ENCODE peak calls at places on chromosome 18, in five cellular contexts. One of them, this sample, is unnamed.

GRCh38 chr18:2883137-2883671 is 36.4 kb downstream of the EMILIN2 start:
- DNase-seq in C1 segment of cervical spinal cord: no peak
- DNase-seq in breast epithelium: no peak
- DNase-seq in SW 1271: no peak
- DNase-seq in ELR: no peak
- DNase-seq in this sample: no peak

GRCh38 chr18:57748770-57749603 is 54.1 kb downstream of the ATP8B1 start:
- DNase-seq in ELR: peak; percentile 64
- DNase-seq in C1 segment of cervical spinal cord: no peak
- DNase-seq in breast epithelium: no peak
- DNase-seq in SW 1271: no peak
- DNase-seq in this sample: no peak

GRCh38 chr18:35122586-35123224 is 81.5 kb downstream of the MAPRE2 start:
- DNase-seq in ELR: no peak
- DNase-seq in SW 1271: no peak
- DNase-seq in C1 segment of cervical spinal cord: no peak
- DNase-seq in breast epithelium: no peak
- DNase-seq in this sample: no peak

GRCh38 chr18:58091099-58091611 is 47.1 kb downstream of the NEDD4L start:
- DNase-seq in SW 1271: no peak
- DNase-seq in breast epithelium: peak; percentile 48
- DNase-seq in ELR: peak; percentile 35
- DNase-seq in C1 segment of cervical spinal cord: no peak
- DNase-seq in this sample: no peak

GRCh38 chr18:6624271-6624670 is 105.2 kb upstream of the ARHGAP28 start:
- DNase-seq in SW 1271: no peak
- DNase-seq in ELR: peak; percentile 54
- DNase-seq in C1 segment of cervical spinal cord: no peak
- DNase-seq in breast epithelium: no peak
- DNase-seq in this sample: no peak

GRCh38 chr18:79898952-79899608 is 52.4 kb downstream of the SLC66A2 start:
- DNase-seq in ELR: no peak
- DNase-seq in SW 1271: no peak
- DNase-seq in breast epithelium: no peak
- DNase-seq in C1 segment of cervical spinal cord: no peak
- DNase-seq in this sample: no peak

GRCh38 chr18:11947214-11948119 is 33.8 kb upstream of the IMPA2 start:
- DNase-seq in breast epithelium: peak; percentile 86
- DNase-seq in ELR: peak; percentile 96
- DNase-seq in C1 segment of cervical spinal cord: peak; percentile 77
- DNase-seq in SW 1271: peak; percentile 1
- DNase-seq in this sample: peak; percentile 95

GRCh38 chr18:62486290-62486964 is 36.4 kb upstream of the ZCCHC2 start:
- DNase-seq in SW 1271: no peak
- DNase-seq in breast epithelium: peak; percentile 38
- DNase-seq in ELR: peak; percentile 84
- DNase-seq in C1 segment of cervical spinal cord: no peak
- DNase-seq in this sample: no peak

GRCh38 chr18:61569176-61569892 is 236.1 kb downstream of the CDH20 start:
- DNase-seq in ELR: peak; percentile 63
- DNase-seq in SW 1271: no peak
- DNase-seq in breast epithelium: no peak
- DNase-seq in C1 segment of cervical spinal cord: no peak
- DNase-seq in this sample: no peak

GRCh38 chr18:46386788-46387187 is 270.2 kb downstream of the LOXHD1 start:
- DNase-seq in SW 1271: no peak
- DNase-seq in breast epithelium: peak; percentile 80
- DNase-seq in ELR: no peak
- DNase-seq in C1 segment of cervical spinal cord: no peak
- DNase-seq in this sample: no peak

GRCh38 chr18:623760-624620 is 27.2 kb downstream of the CLUL1 start:
- DNase-seq in C1 segment of cervical spinal cord: no peak
- DNase-seq in ELR: peak; percentile 86
- DNase-seq in SW 1271: peak; percentile 11
- DNase-seq in breast epithelium: peak; percentile 37
- DNase-seq in this sample: peak; percentile 57

GRCh38 chr18:57943723-57944122 is 100.3 kb upstream of the NEDD4L start:
- DNase-seq in C1 segment of cervical spinal cord: no peak
- DNase-seq in ELR: peak; percentile 72
- DNase-seq in breast epithelium: no peak
- DNase-seq in SW 1271: no peak
- DNase-seq in this sample: no peak

GRCh38 chr18:37783771-37784170 is 218.2 kb upstream of the CELF4 start:
- DNase-seq in ELR: no peak
- DNase-seq in C1 segment of cervical spinal cord: no peak
- DNase-seq in SW 1271: no peak
- DNase-seq in breast epithelium: no peak
- DNase-seq in this sample: no peak

GRCh38 chr18:36187138-36187825 is at the start of gene MOCOS:
- DNase-seq in ELR: peak; percentile 74
- DNase-seq in C1 segment of cervical spinal cord: no peak
- DNase-seq in breast epithelium: peak; percentile 68
- DNase-seq in SW 1271: peak; percentile 7
- DNase-seq in this sample: no peak

GRCh38 chr18:59697236-59697932 is at the start of gene CCBE1:
- DNase-seq in SW 1271: no peak
- DNase-seq in ELR: peak; percentile 92
- DNase-seq in C1 segment of cervical spinal cord: no peak
- DNase-seq in breast epithelium: no peak
- DNase-seq in this sample: peak; percentile 11

GRCh38 chr18:59446012-59446411 is 86.9 kb upstream of the LMAN1 start:
- DNase-seq in C1 segment of cervical spinal cord: no peak
- DNase-seq in breast epithelium: no peak
- DNase-seq in ELR: no peak
- DNase-seq in SW 1271: no peak
- DNase-seq in this sample: no peak

GRCh38 chr18:23920054-23920453 is 94.5 kb upstream of the TTC39C start:
- DNase-seq in SW 1271: no peak
- DNase-seq in ELR: peak; percentile 46
- DNase-seq in breast epithelium: no peak
- DNase-seq in C1 segment of cervical spinal cord: no peak
- DNase-seq in this sample: no peak

GRCh38 chr18:2609604-2610003 is 38.2 kb downstream of the NDC80 start:
- DNase-seq in C1 segment of cervical spinal cord: no peak
- DNase-seq in breast epithelium: no peak
- DNase-seq in SW 1271: no peak
- DNase-seq in ELR: no peak
- DNase-seq in this sample: no peak

GRCh38 chr18:74790451-74790850 is 192.8 kb downstream of the ZNF407 start:
- DNase-seq in C1 segment of cervical spinal cord: no peak
- DNase-seq in breast epithelium: no peak
- DNase-seq in ELR: no peak
- DNase-seq in SW 1271: no peak
- DNase-seq in this sample: no peak

GRCh38 chr18:13611058-13611615 is 115.2 kb downstream of the FAM210A start:
- DNase-seq in SW 1271: no peak
- DNase-seq in C1 segment of cervical spinal cord: peak; percentile 81
- DNase-seq in breast epithelium: peak; percentile 60
- DNase-seq in ELR: peak; percentile 0
- DNase-seq in this sample: peak; percentile 11

GRCh38 chr18:65608471-65608870 is 142.3 kb upstream of the CDH7 start:
- DNase-seq in breast epithelium: no peak
- DNase-seq in ELR: no peak
- DNase-seq in SW 1271: no peak
- DNase-seq in C1 segment of cervical spinal cord: no peak
- DNase-seq in this sample: no peak

GRCh38 chr18:42413870-42414269 is 458.8 kb downstream of the PIK3C3 start:
- DNase-seq in ELR: no peak
- DNase-seq in SW 1271: no peak
- DNase-seq in C1 segment of cervical spinal cord: no peak
- DNase-seq in breast epithelium: no peak
- DNase-seq in this sample: no peak

GRCh38 chr18:26516964-26517363 is 31.4 kb downstream of the KCTD1 start:
- DNase-seq in breast epithelium: no peak
- DNase-seq in SW 1271: no peak
- DNase-seq in C1 segment of cervical spinal cord: no peak
- DNase-seq in ELR: no peak
- DNase-seq in this sample: no peak

GRCh38 chr18:77132369-77133050 is at the start of gene MBP:
- DNase-seq in breast epithelium: peak; percentile 75
- DNase-seq in SW 1271: no peak
- DNase-seq in C1 segment of cervical spinal cord: no peak
- DNase-seq in ELR: no peak
- DNase-seq in this sample: no peak

GRCh38 chr18:54900290-54900689 is 59.0 kb downstream of the CCDC68 start:
- DNase-seq in SW 1271: no peak
- DNase-seq in ELR: no peak
- DNase-seq in C1 segment of cervical spinal cord: no peak
- DNase-seq in breast epithelium: no peak
- DNase-seq in this sample: no peak

GRCh38 chr18:11946756-11947155 is 34.6 kb upstream of the IMPA2 start:
- DNase-seq in breast epithelium: no peak
- DNase-seq in ELR: peak; percentile 61
- DNase-seq in SW 1271: no peak
- DNase-seq in C1 segment of cervical spinal cord: no peak
- DNase-seq in this sample: no peak

GRCh38 chr18:23357992-23358594 is 95.0 kb upstream of the RIOK3 start:
- DNase-seq in ELR: no peak
- DNase-seq in SW 1271: no peak
- DNase-seq in breast epithelium: peak; percentile 28
- DNase-seq in C1 segment of cervical spinal cord: no peak
- DNase-seq in this sample: no peak

GRCh38 chr18:62760403-62760734 is 45.0 kb downstream of the PHLPP1 start:
- DNase-seq in C1 segment of cervical spinal cord: no peak
- DNase-seq in breast epithelium: no peak
- DNase-seq in SW 1271: no peak
- DNase-seq in ELR: no peak
- DNase-seq in this sample: no peak

GRCh38 chr18:63182247-63182771 is 137.3 kb downstream of the BCL2 start:
- DNase-seq in breast epithelium: no peak
- DNase-seq in C1 segment of cervical spinal cord: no peak
- DNase-seq in SW 1271: no peak
- DNase-seq in ELR: no peak
- DNase-seq in this sample: no peak

GRCh38 chr18:62245699-62246098 is 58.6 kb downstream of the RELCH start:
- DNase-seq in C1 segment of cervical spinal cord: no peak
- DNase-seq in breast epithelium: no peak
- DNase-seq in SW 1271: no peak
- DNase-seq in ELR: peak; percentile 7
- DNase-seq in this sample: no peak

GRCh38 chr18:79512461-79513380 is 117.0 kb downstream of the NFATC1 start:
- DNase-seq in ELR: no peak
- DNase-seq in C1 segment of cervical spinal cord: no peak
- DNase-seq in breast epithelium: peak; percentile 16
- DNase-seq in SW 1271: no peak
- DNase-seq in this sample: no peak

GRCh38 chr18:42141439-42141838 is 186.4 kb downstream of the PIK3C3 start:
- DNase-seq in C1 segment of cervical spinal cord: no peak
- DNase-seq in SW 1271: no peak
- DNase-seq in ELR: peak; percentile 19
- DNase-seq in breast epithelium: no peak
- DNase-seq in this sample: no peak